ENCODE peak calls at places on chromosomes 1 and 21, in five cellular contexts. R is fibroblast of pulmonary artery, S is psoas muscle, K is HFF-Myc, V is breast epithelium. T is an unnamed sample.

GRCh38 chr21:40143822-40144525 is 276.7 kb downstream of the PCP4 start:
- DNase-seq in V (peak), S (no peak), K (peak), R (peak), T (peak)

GRCh38 chr1:223802602-223803001 is 43.1 kb downstream of the TP53BP2 start:
- DNase-seq in K (no peak), S (no peak), R (no peak), V (no peak), T (no peak)

GRCh38 chr1:79006564-79006963 is at the start of gene ADGRL4:
- DNase-seq in K (no peak), R (peak), S (peak), V (no peak), T (peak)

GRCh38 chr1:201608635-201609395 is 69.9 kb downstream of the NAV1 start:
- DNase-seq in R (peak), K (no peak), S (peak), V (no peak), T (peak)

GRCh38 chr1:71762514-71763255 is 519.7 kb downstream of the NEGR1 start:
- DNase-seq in S (no peak), K (no peak), R (no peak), V (no peak), T (no peak)

GRCh38 chr1:93518516-93518915 is 70.6 kb downstream of the FNBP1L start:
- DNase-seq in V (no peak), R (no peak), K (no peak), S (no peak), T (peak)

GRCh38 chr1:234712891-234713305 is 102.9 kb upstream of the IRF2BP2 start:
- DNase-seq in K (no peak), R (no peak), V (peak), S (no peak), T (no peak)

GRCh38 chr1:192575499-192576189 is at the start of gene RGS1:
- DNase-seq in S (no peak), R (no peak), V (no peak), K (no peak), T (no peak)

GRCh38 chr1:234875953-234876814 is 252.5 kb downstream of the TOMM20 start:
- DNase-seq in K (no peak), S (no peak), R (peak), V (no peak), T (no peak)

GRCh38 chr21:29376556-29376955 is 77.8 kb downstream of the BACH1 start:
- DNase-seq in R (peak), S (peak), V (no peak), K (peak), T (peak)

GRCh38 chr1:183992424-183992823 is 45.1 kb downstream of the COLGALT2 start:
- DNase-seq in V (no peak), S (no peak), R (no peak), K (no peak), T (no peak)

GRCh38 chr1:63890468-63890867 is 116.7 kb downstream of the ROR1 start:
- DNase-seq in S (no peak), R (no peak), K (no peak), V (no peak), T (no peak)

GRCh38 chr1:159179906-159180305 is 8.5 kb downstream of the CADM3 start:
- DNase-seq in R (no peak), K (no peak), V (no peak), S (no peak), T (no peak)

GRCh38 chr1:173017792-173018191 is 32.9 kb downstream of the TNFSF18 start:
- DNase-seq in V (no peak), K (no peak), R (no peak), S (no peak), T (no peak)

GRCh38 chr1:42332877-42333276 is 2.2 kb downstream of the FOXJ3 start:
- DNase-seq in K (no peak), R (no peak), V (no peak), S (no peak), T (no peak)

GRCh38 chr1:54681396-54681795 is 34.3 kb upstream of the TTC4 start:
- DNase-seq in S (no peak), V (no peak), K (peak), R (peak), T (peak)

GRCh38 chr1:162561616-162562451 is at the start of gene UAP1:
- DNase-seq in V (peak), S (peak), R (no peak), K (no peak), T (no peak)

GRCh38 chr21:41611966-41612606 is 104.1 kb upstream of the TMPRSS2 start:
- DNase-seq in S (no peak), K (no peak), R (peak), V (no peak), T (peak)

GRCh38 chr1:222880586-222880985 is 65.7 kb downstream of the DISP1 start:
- DNase-seq in R (peak), V (no peak), S (no peak), K (no peak), T (peak)

GRCh38 chr1:4044967-4045366 is 144.9 kb upstream of the C1orf174 start:
- DNase-seq in K (no peak), R (no peak), V (no peak), S (no peak), T (no peak)

GRCh38 chr1:109274533-109275476 is 8.1 kb downstream of the PSRC1 start:
- DNase-seq in S (peak), R (peak), V (peak), K (no peak), T (peak)

GRCh38 chr1:195580988-195581387 is 1027.3 kb downstream of the KCNT2 start:
- DNase-seq in K (no peak), S (no peak), R (no peak), V (no peak), T (no peak)

GRCh38 chr21:30444204-30444603 is 4.1 kb downstream of the KRTAP15-1 start:
- DNase-seq in K (no peak), S (no peak), V (no peak), R (no peak), T (no peak)

GRCh38 chr1:165424454-165425283 is 20.3 kb downstream of the RXRG start:
- DNase-seq in K (no peak), S (peak), R (no peak), V (no peak), T (no peak)

GRCh38 chr1:37423810-37424209 is 50.6 kb upstream of the ZC3H12A start:
- DNase-seq in R (no peak), K (no peak), S (no peak), V (no peak), T (no peak)

GRCh38 chr1:16183765-16184556 is 28.1 kb upstream of the EPHA2 start:
- DNase-seq in V (no peak), K (no peak), R (no peak), S (no peak), T (no peak)

GRCh38 chr1:59013276-59013927 is 229.6 kb upstream of the JUN start:
- DNase-seq in S (peak), V (no peak), K (peak), R (peak), T (peak)

GRCh38 chr1:89262643-89263042 is 10.0 kb downstream of the GBP5 start:
- DNase-seq in V (no peak), S (no peak), K (no peak), R (peak), T (peak)

GRCh38 chr1:53137729-53138128 is 4.7 kb downstream of the SLC1A7 start:
- DNase-seq in R (no peak), S (no peak), K (no peak), V (no peak), T (no peak)

GRCh38 chr21:45502006-45502345 is 40.3 kb downstream of the SLC19A1 start:
- DNase-seq in K (no peak), V (no peak), S (peak), R (no peak), T (no peak)
- TF ChIP-seq CTCF in K (no peak), V (no peak), S (no peak), R (no peak), T (no peak)

GRCh38 chr1:94668528-94668927 is 127.0 kb upstream of the F3 start:
- DNase-seq in V (no peak), S (no peak), K (no peak), R (no peak), T (no peak)
- TF ChIP-seq CTCF in V (no peak), S (no peak), K (no peak), R (no peak), T (no peak)

GRCh38 chr1:11690669-11691301 is 725 bp upstream of the DRAXIN start:
- DNase-seq in V (no peak), K (no peak), S (no peak), R (no peak), T (no peak)
- TF ChIP-seq CTCF in V (no peak), K (no peak), S (no peak), R (no peak), T (no peak)

DNA sequence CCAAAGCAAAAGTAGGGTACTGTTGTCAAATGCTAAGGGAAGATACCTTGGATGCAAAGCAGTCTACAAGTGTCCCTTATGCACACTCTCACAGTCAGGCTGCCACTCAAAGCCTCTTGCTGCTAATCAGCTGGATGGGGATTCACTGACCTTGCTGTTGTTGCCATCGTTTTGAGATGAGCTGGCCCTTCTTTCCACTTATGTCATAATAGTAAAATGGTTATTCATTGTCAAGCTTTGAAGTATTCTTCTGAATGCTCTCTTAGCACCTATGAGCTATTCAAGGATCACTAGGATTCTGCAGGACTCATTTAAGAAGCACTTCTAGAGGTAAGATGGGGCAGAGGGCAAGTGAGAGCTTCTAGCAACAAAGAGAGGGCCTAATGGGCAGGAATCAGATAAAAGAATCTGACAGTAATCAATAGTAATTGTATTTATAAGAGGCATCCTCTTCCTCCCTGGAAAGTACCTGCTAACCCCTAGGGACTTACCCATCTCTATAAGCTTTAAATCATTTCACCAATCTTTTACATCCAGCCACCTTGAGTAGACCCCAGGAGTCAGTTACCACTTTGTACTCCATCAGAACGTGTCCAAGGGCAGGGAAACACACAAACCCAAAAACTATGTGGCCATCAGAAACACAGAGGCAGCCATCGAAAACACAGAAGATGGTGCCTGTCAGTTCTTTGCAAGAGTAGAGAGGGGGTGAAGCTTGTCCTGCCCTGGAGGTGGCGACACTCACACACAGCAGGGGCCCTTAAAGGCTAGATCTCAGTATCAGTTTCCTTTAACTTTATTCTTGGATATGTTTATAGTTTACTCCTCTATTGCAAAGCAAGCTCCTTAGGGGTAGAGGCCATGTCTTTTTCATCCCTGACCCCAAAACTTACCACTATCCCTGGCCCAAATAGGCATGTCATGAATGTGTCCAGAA is 103.7 kb upstream of the NFIA start:
- DNase-seq in V (no peak), K (no peak), S (peak), R (peak), T (peak)
- TF ChIP-seq CTCF in V (no peak), K (peak), S (peak), R (peak), T (peak)

GRCh38 chr1:181483561-181484291 is 409 bp downstream of the CACNA1E start:
- DNase-seq in R (no peak), V (no peak), S (no peak), K (no peak), T (no peak)

GRCh38 chr1:181488884-181489283 is 5.6 kb downstream of the CACNA1E start:
- DNase-seq in S (no peak), R (no peak), K (no peak), V (no peak), T (no peak)

GRCh38 chr1:181485276-181486097 is 2.2 kb downstream of the CACNA1E start:
- DNase-seq in V (no peak), S (no peak), R (no peak), K (no peak), T (no peak)

GRCh38 chr1:181483084-181483559 is at the start of gene CACNA1E:
- DNase-seq in K (no peak), V (no peak), S (no peak), R (no peak), T (no peak)

GRCh38 chr1:181486098-181486420 is 2.7 kb downstream of the CACNA1E start:
- DNase-seq in K (no peak), R (no peak), V (no peak), S (peak), T (no peak)
- TF ChIP-seq CTCF in K (no peak), R (no peak), V (no peak), S (no peak), T (no peak)

DNA sequence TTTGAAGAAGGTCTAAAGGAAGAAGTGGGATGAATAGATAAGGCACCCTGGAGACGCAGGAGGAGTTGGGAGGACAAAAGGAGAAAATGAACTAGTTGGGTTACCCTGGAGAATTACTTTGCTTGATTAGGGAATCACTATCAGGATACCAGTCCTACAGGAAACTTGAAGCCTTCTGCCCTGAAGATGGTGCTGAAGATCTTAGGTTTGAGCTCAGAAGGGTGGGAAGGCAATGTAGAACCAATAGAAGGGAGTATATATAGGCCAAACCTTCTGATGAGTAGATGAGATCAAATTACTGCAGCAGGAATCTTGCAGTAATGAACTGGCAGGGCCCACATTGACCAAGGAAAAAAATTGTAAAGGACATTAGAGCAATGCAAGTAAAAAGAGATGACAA is 116.4 kb upstream of the CACYBP start:
- DNase-seq in S (no peak), V (no peak), K (peak), R (peak), T (peak)
- TF ChIP-seq CTCF in S (no peak), V (no peak), K (no peak), R (no peak), T (peak)

GRCh38 chr1:247118946-247119446 is 14.8 kb upstream of the ZNF669 start:
- DNase-seq in S (no peak), R (peak), K (no peak), V (no peak), T (peak)
- TF ChIP-seq CTCF in S (no peak), R (no peak), K (peak), V (no peak), T (no peak)